ENCODE peak calls at places on chromosomes 7 and 10, in eight cellular contexts. M is cardiac muscle cell; L is lung; N is CD8-positive, alpha-beta T cell; A is heart right ventricle; Y is A673; D is adrenal gland; Z is mammary epithelial cell. C is an unnamed sample. For H3K4me1, the result is how much of the 10 kb centered on the place peaks cover.

GRCh38 chr10:8102708-8103401 is 48.4 kb downstream of the GATA3 start:
- DNase-seq in M (no peak), L (no peak), N (no peak), A (no peak), Y (no peak), D (no peak), Z (no peak), C (no peak)

GRCh38 chr10:100341953-100342626 is 4.9 kb upstream of the SCD start:
- DNase-seq in M (peak), L (no peak), N (no peak), A (peak), Y (peak), D (peak), Z (peak), C (no peak)

GRCh38 chr7:120273476-120273975 is 551 bp downstream of the KCND2 start:
- DNase-seq in M (peak), L (no peak), N (no peak), A (no peak), Y (peak), D (no peak), Z (peak), C (no peak)

GRCh38 chr10:117391436-117392205 is 16.4 kb upstream of the PDZD8 start:
- DNase-seq in M (peak), L (peak), N (no peak), A (no peak), Y (no peak), D (peak), Z (no peak), C (no peak)

GRCh38 chr7:49776994-49777393 is 3.6 kb downstream of the VWC2 start:
- DNase-seq in M (no peak), L (no peak), N (no peak), A (no peak), Y (no peak), D (no peak), Z (no peak), C (no peak)

GRCh38 chr10:100307716-100308115 is 21.2 kb upstream of the BLOC1S2 start:
- DNase-seq in M (peak), L (no peak), N (no peak), A (no peak), Y (no peak), D (no peak), Z (no peak), C (no peak)

GRCh38 chr10:119620241-119620753 is 23.5 kb upstream of the TIAL1 start:
- DNase-seq in M (peak), L (no peak), N (no peak), A (no peak), Y (no peak), D (no peak), Z (peak), C (no peak)

GRCh38 chr10:132054564-132054963 is 11.2 kb upstream of the JAKMIP3 start:
- DNase-seq in M (no peak), L (no peak), N (no peak), A (no peak), Y (peak), D (no peak), Z (no peak), C (no peak)

GRCh38 chr7:40658731-40659130 is 523.9 kb downstream of the SUGCT start:
- DNase-seq in M (peak), L (no peak), N (no peak), A (no peak), Y (no peak), D (no peak), Z (peak), C (peak)

GRCh38 chr10:99845837-99846382 is 63.5 kb downstream of the ABCC2 start:
- DNase-seq in M (peak), L (peak), N (peak), A (peak), Y (peak), D (peak), Z (peak), C (peak)

GRCh38 chr7:129969881-129970446 is 17.2 kb upstream of the UBE2H start:
- DNase-seq in M (peak), L (no peak), N (no peak), A (no peak), Y (peak), D (no peak), Z (peak), C (no peak)

GRCh38 chr10:95260909-95261552 is 29.8 kb downstream of the PDLIM1 start:
- DNase-seq in M (no peak), L (no peak), N (no peak), A (no peak), Y (no peak), D (no peak), Z (peak), C (no peak)

GRCh38 chr10:123677556-123677955 is 11.4 kb downstream of the GPR26 start:
- DNase-seq in M (no peak), L (no peak), N (no peak), A (no peak), Y (no peak), D (no peak), Z (no peak), C (no peak)

GRCh38 chr10:126294451-126294850 is 93.8 kb downstream of the ADAM12 start:
- DNase-seq in M (no peak), L (no peak), N (no peak), A (no peak), Y (no peak), D (no peak), Z (no peak), C (no peak)

GRCh38 chr10:124993728-124994451 is 52.0 kb downstream of the ZRANB1 start:
- DNase-seq in M (no peak), L (peak), N (no peak), A (no peak), Y (no peak), D (no peak), Z (no peak), C (no peak)

GRCh38 chr7:4699897-4700296 is 17.8 kb downstream of the FOXK1 start:
- DNase-seq in M (no peak), L (no peak), N (no peak), A (no peak), Y (no peak), D (no peak), Z (no peak), C (no peak)

GRCh38 chr10:43043773-43044394 is 33.0 kb upstream of the RET start:
- DNase-seq in M (no peak), L (no peak), N (no peak), A (no peak), Y (peak), D (no peak), Z (no peak), C (no peak)

GRCh38 chr7:48083114-48083830 is 5.8 kb upstream of the UPP1 start:
- DNase-seq in M (peak), L (no peak), N (no peak), A (no peak), Y (no peak), D (no peak), Z (peak), C (no peak)

GRCh38 chr7:146096994-146097393 is 19.6 kb upstream of the CNTNAP2 start:
- DNase-seq in M (no peak), L (no peak), N (no peak), A (no peak), Y (peak), D (no peak), Z (no peak), C (no peak)

GRCh38 chr7:123846217-123846891 is 1.4 kb downstream of the HYAL4 start:
- DNase-seq in M (peak), L (no peak), N (no peak), A (no peak), Y (peak), D (no peak), Z (peak), C (no peak)

GRCh38 chr7:18016547-18017444 is 10.8 kb downstream of the PRPS1L1 start:
- DNase-seq in M (peak), L (no peak), N (no peak), A (no peak), Y (no peak), D (no peak), Z (no peak), C (no peak)

GRCh38 chr10:46308666-46309450 is 22.1 kb downstream of the ANTXRL start:
- DNase-seq in M (no peak), L (no peak), N (no peak), A (no peak), Y (no peak), D (no peak), Z (no peak), C (no peak)

GRCh38 chr7:73699370-73700069 is 16.1 kb downstream of the BUD23 start:
- DNase-seq in M (no peak), L (no peak), N (no peak), A (no peak), Y (no peak), D (no peak), Z (no peak), C (no peak)

GRCh38 chr7:134527979-134528371 is 608 bp downstream of the AKR1B10 start:
- DNase-seq in M (peak), L (no peak), N (no peak), A (no peak), Y (peak), D (peak), Z (peak), C (no peak)

GRCh38 chr7:109844362-109844761 is 1246.6 kb upstream of the LRRN3 start:
- DNase-seq in M (peak), L (no peak), N (no peak), A (no peak), Y (peak), D (no peak), Z (no peak), C (no peak)

DNA sequence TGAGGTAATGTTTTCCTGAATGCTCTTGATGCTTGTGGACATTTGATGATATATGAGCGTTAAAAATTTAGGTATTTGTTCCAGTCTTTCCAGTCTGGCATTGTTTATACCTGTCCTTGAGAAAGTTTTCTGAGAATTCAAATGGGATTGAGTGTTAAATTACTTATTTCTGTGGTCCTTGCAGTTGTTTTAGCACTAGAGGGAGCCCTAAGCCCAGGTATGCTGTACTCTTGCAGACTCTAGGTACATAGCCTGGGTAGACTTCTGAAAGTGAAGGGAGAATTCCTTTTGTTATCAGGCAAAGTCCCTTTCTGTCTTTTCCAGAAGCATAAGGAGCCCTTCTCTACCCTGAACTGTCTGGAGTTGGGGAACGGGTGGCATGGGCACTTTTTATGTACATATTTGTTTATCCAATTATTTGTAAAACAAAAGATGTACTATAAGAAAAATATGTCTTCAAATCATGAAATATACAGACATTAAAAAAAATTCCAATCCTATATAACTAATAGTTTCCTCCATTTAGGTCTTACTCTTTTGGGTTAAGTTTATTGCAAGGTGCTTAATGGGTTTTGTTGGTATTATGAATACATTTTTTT is 262.1 kb downstream of the ATRNL1 start:
- DNase-seq in M (peak), L (no peak), N (no peak), A (no peak), Y (peak), D (peak), Z (peak), C (no peak)
- TF ChIP-seq CTCF in M (peak), L (no peak), N (no peak), A (peak), Y (peak), D (peak), Z (peak), C (peak)

GRCh38 chr10:3668961-3669330 is 116.1 kb downstream of the KLF6 start:
- DNase-seq in M (peak), L (no peak), N (no peak), A (no peak), Y (no peak), D (no peak), Z (no peak), C (no peak)

GRCh38 chr10:3668276-3668960 is 116.6 kb downstream of the KLF6 start:
- DNase-seq in M (peak), L (peak), N (peak), A (no peak), Y (peak), D (peak), Z (peak), C (no peak)

GRCh38 chr10:3662775-3663174 is 122.2 kb downstream of the KLF6 start:
- DNase-seq in M (no peak), L (no peak), N (no peak), A (no peak), Y (no peak), D (no peak), Z (no peak), C (no peak)

GRCh38 chr10:3666525-3667302 is 118.3 kb downstream of the KLF6 start:
- DNase-seq in M (no peak), L (peak), N (no peak), A (no peak), Y (no peak), D (peak), Z (no peak), C (no peak)

DNA sequence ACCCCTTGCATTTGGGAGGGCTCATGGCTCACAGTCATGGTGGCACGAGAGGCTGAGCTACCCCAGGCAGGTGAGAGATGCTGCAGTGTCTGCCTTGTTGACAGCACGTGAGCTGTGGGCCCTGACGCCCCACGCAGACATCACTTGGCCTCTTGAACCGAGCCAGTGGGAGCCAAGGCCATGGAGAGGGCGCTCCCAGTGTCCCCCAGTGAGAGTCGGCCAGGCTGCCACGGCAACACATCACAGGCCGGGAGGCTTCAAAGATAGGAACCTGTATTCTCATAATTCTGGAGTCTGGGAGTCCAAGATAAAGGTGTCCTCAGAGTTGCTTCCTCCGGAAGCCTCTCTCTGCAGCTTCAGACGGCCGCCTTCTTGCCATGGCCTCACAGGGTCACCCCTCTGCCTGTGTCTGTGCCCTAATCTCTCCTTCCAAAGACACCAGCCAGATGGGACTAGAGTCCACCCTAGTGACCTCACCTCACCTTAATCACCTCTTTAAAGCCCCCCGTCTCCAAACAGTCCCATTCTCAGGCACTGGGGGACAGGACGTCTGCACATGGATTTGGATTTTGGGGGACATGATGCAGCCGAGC is 119.6 kb downstream of the KLF6 start:
- DNase-seq in M (no peak), L (no peak), N (no peak), A (no peak), Y (no peak), D (no peak), Z (no peak), C (no peak)
- H3K4me1 ChIP-seq in M (under half), L (under half), N (under half), A (under half), Y (under half), D (under half), Z (under half), C (under half)

GRCh38 chr7:114659409-114659808 is 244.8 kb downstream of the FOXP2 start:
- DNase-seq in M (no peak), L (no peak), N (no peak), A (no peak), Y (no peak), D (no peak), Z (no peak), C (no peak)
- TF ChIP-seq CTCF in M (no peak), L (no peak), N (no peak), A (no peak), Y (no peak), D (no peak), Z (no peak), C (no peak)

GRCh38 chr7:104998040-104998752 is 15.8 kb upstream of the KMT2E start:
- DNase-seq in M (no peak), L (no peak), N (no peak), A (no peak), Y (no peak), D (no peak), Z (no peak), C (no peak)

GRCh38 chr7:104990983-104991382 is 23.0 kb upstream of the KMT2E start:
- DNase-seq in M (no peak), L (no peak), N (no peak), A (no peak), Y (no peak), D (no peak), Z (no peak), C (no peak)

GRCh38 chr7:104993217-104993857 is 20.7 kb upstream of the KMT2E start:
- DNase-seq in M (no peak), L (no peak), N (no peak), A (no peak), Y (no peak), D (no peak), Z (no peak), C (no peak)
- H3K4me1 ChIP-seq in M (under half), L (under half), N (under half), A (under half), Y (under half), D (half or more), Z (under half), C (half or more)

DNA sequence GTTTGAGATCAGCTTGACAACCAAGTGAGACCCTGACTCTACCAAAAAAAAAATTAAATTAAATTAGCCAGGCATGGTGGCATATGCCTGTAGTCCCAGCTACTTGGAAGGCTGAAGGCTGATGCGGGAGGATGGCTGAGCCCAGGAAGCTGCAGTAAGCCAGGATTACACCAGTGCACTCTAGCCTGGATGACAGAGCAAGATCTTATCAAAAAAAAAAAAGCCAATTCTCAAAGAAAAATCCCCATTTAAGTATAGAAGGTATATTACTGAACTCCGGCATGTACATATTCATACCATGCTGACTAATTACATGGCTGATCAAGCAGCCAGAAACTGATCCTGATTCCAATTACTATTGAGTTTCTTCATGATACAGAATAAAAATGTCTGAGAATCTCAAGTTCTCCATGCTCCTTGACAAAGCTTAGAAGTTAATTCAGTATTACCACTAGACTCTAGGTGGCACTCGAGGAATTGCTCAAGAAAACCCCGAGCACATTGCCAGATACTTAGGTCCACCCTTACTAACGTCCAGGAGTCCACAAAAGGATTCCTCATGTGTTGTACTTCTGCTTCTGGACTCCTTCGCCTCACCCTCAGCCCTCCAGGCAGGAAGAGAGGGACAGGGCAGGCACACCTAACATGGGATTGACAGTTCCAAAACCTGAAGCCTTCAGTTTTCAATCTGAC is 148.9 kb downstream of the PARD3 start:
- DNase-seq in M (peak), L (peak), N (no peak), A (no peak), Y (peak), D (peak), Z (peak), C (no peak)
- TF ChIP-seq CTCF in M (peak), L (peak), N (no peak), A (peak), Y (peak), D (peak), Z (peak), C (peak)

GRCh38 chr10:72331575-72332422 is 22.9 kb downstream of the DNAJB12 start:
- DNase-seq in M (peak), L (peak), N (peak), A (peak), Y (peak), D (peak), Z (peak), C (peak)

GRCh38 chr10:72334196-72334831 is 20.4 kb downstream of the DNAJB12 start:
- DNase-seq in M (peak), L (no peak), N (no peak), A (no peak), Y (peak), D (peak), Z (no peak), C (no peak)

GRCh38 chr10:72333111-72334012 is 21.4 kb downstream of the DNAJB12 start:
- DNase-seq in M (no peak), L (no peak), N (no peak), A (no peak), Y (no peak), D (no peak), Z (no peak), C (no peak)

GRCh38 chr10:72334832-72335393 is 19.8 kb downstream of the DNAJB12 start:
- DNase-seq in M (peak), L (peak), N (peak), A (peak), Y (no peak), D (peak), Z (peak), C (peak)

GRCh38 chr10:72332423-72333110 is 22.2 kb downstream of the DNAJB12 start:
- DNase-seq in M (no peak), L (no peak), N (no peak), A (no peak), Y (no peak), D (no peak), Z (no peak), C (no peak)
- H3K4me1 ChIP-seq in M (half or more), L (under half), N (half or more), A (half or more), Y (under half), D (half or more), Z (half or more), C (half or more)

GRCh38 chr7:158395780-158396214 is 191.8 kb downstream of the PTPRN2 start:
- DNase-seq in M (no peak), L (no peak), N (no peak), A (no peak), Y (no peak), D (no peak), Z (no peak), C (no peak)

GRCh38 chr7:158396301-158396905 is 191.2 kb downstream of the PTPRN2 start:
- DNase-seq in M (no peak), L (no peak), N (no peak), A (no peak), Y (no peak), D (no peak), Z (no peak), C (no peak)

GRCh38 chr7:158395349-158395748 is 192.3 kb downstream of the PTPRN2 start:
- DNase-seq in M (no peak), L (no peak), N (no peak), A (no peak), Y (no peak), D (no peak), Z (no peak), C (no peak)

GRCh38 chr7:158393926-158394625 is 193.5 kb downstream of the PTPRN2 start:
- DNase-seq in M (no peak), L (no peak), N (no peak), A (no peak), Y (no peak), D (no peak), Z (no peak), C (no peak)

DNA sequence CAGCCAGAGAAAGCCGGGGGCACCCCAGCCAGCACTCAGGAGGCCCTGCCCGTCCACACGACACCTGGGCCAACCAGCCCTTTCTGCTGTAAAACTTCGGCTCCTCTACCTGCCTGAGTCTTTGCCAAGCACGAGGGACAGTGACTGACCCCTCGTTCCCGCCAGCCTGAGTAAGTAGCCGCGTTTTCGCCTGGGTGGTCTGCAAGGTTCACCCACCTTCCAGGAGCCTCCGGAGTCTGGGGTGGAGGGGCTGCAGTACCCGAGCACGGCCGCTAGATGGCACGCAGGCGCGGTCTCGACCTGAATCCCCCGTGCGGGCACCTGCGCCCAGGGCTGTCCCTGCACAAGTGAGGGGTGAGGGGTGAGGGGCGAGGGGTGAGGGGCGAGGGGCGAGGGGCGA is 192.7 kb downstream of the PTPRN2 start:
- DNase-seq in M (no peak), L (no peak), N (no peak), A (peak), Y (no peak), D (peak), Z (no peak), C (no peak)
- TF ChIP-seq CTCF in M (peak), L (peak), N (peak), A (peak), Y (peak), D (peak), Z (no peak), C (peak)